ENCODE peak calls at places on chromosomes 1 and 21, in nine cellular contexts. T is lower lobe of right lung; Q is retina; Z is CD4-positive, alpha-beta T cell; G is posterior cingulate gyrus; V is activated CD4-positive, alpha-beta T cell treated with anti-CD3 and anti-CD28 coated beads, Interleukin-2, amount 50 U/mL, for 48 hours; H is HS-27A; J is nucleus accumbens; U is activated CD8-positive, alpha-beta memory T cell treated with anti-CD3 and anti-CD28 coated beads for 4 hours. A is an unnamed sample.

GRCh38 chr1:171948491-171948890 is 107.2 kb downstream of the DNM3 start:
- DNase-seq in T (no peak), Q (no peak), Z (no peak), G (no peak), V (no peak), H (no peak), J (no peak), U (no peak), A (no peak)

GRCh38 chr1:177206831-177207230 is 36.1 kb downstream of the BRINP2 start:
- DNase-seq in T (no peak), Q (no peak), Z (no peak), G (no peak), V (no peak), H (no peak), J (no peak), U (no peak), A (no peak)

GRCh38 chr1:51506537-51506936 is 12.5 kb downstream of the EPS15 start:
- DNase-seq in T (no peak), Q (peak; percentile 31), Z (no peak), G (peak; percentile 7), V (no peak), H (no peak), J (no peak), U (no peak), A (no peak)

GRCh38 chr1:44417351-44418021 is 12.4 kb downstream of the RNF220 start:
- DNase-seq in T (peak; percentile 66), Q (peak; percentile 90), Z (no peak), G (peak; percentile 62), V (peak; percentile 7), H (no peak), J (peak; percentile 63), U (no peak), A (no peak)

GRCh38 chr21:44443891-44444285 is 11.4 kb upstream of the LRRC3 start:
- DNase-seq in T (peak; percentile 30), Q (no peak), Z (no peak), G (no peak), V (no peak), H (no peak), J (no peak), U (no peak), A (no peak)

GRCh38 chr1:63746129-63746864 is 27.5 kb upstream of the ROR1 start:
- DNase-seq in T (no peak), Q (peak; percentile 36), Z (no peak), G (no peak), V (peak; percentile 47), H (peak; percentile 59), J (peak; percentile 42), U (no peak), A (no peak)

GRCh38 chr1:84387480-84388163 is 10.7 kb upstream of the DNASE2B start:
- DNase-seq in T (no peak), Q (no peak), Z (no peak), G (no peak), V (no peak), H (no peak), J (no peak), U (no peak), A (no peak)

GRCh38 chr21:35006771-35007170 is 42.3 kb downstream of the RUNX1 start:
- DNase-seq in T (no peak), Q (no peak), Z (no peak), G (no peak), V (peak; percentile 2), H (no peak), J (no peak), U (no peak), A (no peak)

GRCh38 chr1:167294528-167294927 is 73.8 kb downstream of the POU2F1 start:
- DNase-seq in T (no peak), Q (no peak), Z (no peak), G (no peak), V (no peak), H (no peak), J (no peak), U (no peak), A (no peak)

GRCh38 chr1:168135116-168135981 is 1.4 kb downstream of the GPR161 start:
- DNase-seq in T (no peak), Q (no peak), Z (no peak), G (no peak), V (peak; percentile 13), H (no peak), J (no peak), U (no peak), A (peak; percentile 11)

GRCh38 chr1:228374711-228375577 is 31.7 kb downstream of the TRIM11 start:
- DNase-seq in T (peak; percentile 57), Q (no peak), Z (no peak), G (peak; percentile 54), V (no peak), H (no peak), J (peak; percentile 87), U (no peak), A (no peak)

GRCh38 chr1:17527036-17527914 is 12.2 kb upstream of the ARHGEF10L start:
- DNase-seq in T (no peak), Q (peak; percentile 32), Z (no peak), G (no peak), V (no peak), H (no peak), J (no peak), U (no peak), A (no peak)

GRCh38 chr1:23720256-23720995 is 22.8 kb upstream of the ELOA start:
- DNase-seq in T (no peak), Q (no peak), Z (no peak), G (no peak), V (peak; percentile 52), H (no peak), J (no peak), U (no peak), A (no peak)

GRCh38 chr1:214952648-214953047 is 129.9 kb upstream of the KCNK2 start:
- DNase-seq in T (no peak), Q (no peak), Z (no peak), G (no peak), V (no peak), H (no peak), J (no peak), U (no peak), A (no peak)

GRCh38 chr21:45781741-45782140 is 138.2 kb downstream of the PCBP3 start:
- DNase-seq in T (no peak), Q (no peak), Z (no peak), G (no peak), V (no peak), H (no peak), J (no peak), U (no peak), A (no peak)

GRCh38 chr1:245310605-245311531 is 156.1 kb downstream of the KIF26B start:
- DNase-seq in T (peak; percentile 53), Q (peak; percentile 72), Z (no peak), G (peak; percentile 19), V (no peak), H (no peak), J (no peak), U (no peak), A (no peak)

GRCh38 chr1:212774584-212774983 is 17.0 kb downstream of the NSL1 start:
- DNase-seq in T (no peak), Q (no peak), Z (no peak), G (no peak), V (no peak), H (no peak), J (no peak), U (no peak), A (no peak)

GRCh38 chr1:23273450-23274133 is 56.3 kb upstream of the HTR1D start:
- DNase-seq in T (no peak), Q (no peak), Z (no peak), G (no peak), V (no peak), H (peak; percentile 87), J (no peak), U (no peak), A (peak; percentile 86)

GRCh38 chr1:17509320-17509719 is 30.2 kb upstream of the ARHGEF10L start:
- DNase-seq in T (no peak), Q (no peak), Z (no peak), G (no peak), V (no peak), H (no peak), J (no peak), U (no peak), A (no peak)

GRCh38 chr1:188359315-188359714 is 1530.6 kb downstream of the PLA2G4A start:
- DNase-seq in T (no peak), Q (no peak), Z (no peak), G (no peak), V (no peak), H (no peak), J (no peak), U (no peak), A (no peak)

GRCh38 chr1:97925161-97925560 is 4.3 kb upstream of the DPYD start:
- DNase-seq in T (no peak), Q (no peak), Z (no peak), G (no peak), V (no peak), H (no peak), J (no peak), U (no peak), A (no peak)

GRCh38 chr1:205346956-205347574 is 9.7 kb downstream of the KLHDC8A start:
- DNase-seq in T (no peak), Q (no peak), Z (no peak), G (no peak), V (no peak), H (no peak), J (no peak), U (no peak), A (no peak)

GRCh38 chr1:32500387-32501209 is 35.7 kb downstream of the ZBTB8B start:
- DNase-seq in T (peak; percentile 85), Q (peak; percentile 81), Z (no peak), G (peak; percentile 56), V (peak; percentile 59), H (no peak), J (peak; percentile 24), U (no peak), A (peak; percentile 46)

GRCh38 chr1:44043176-44044070 is 12.2 kb upstream of the SLC6A9 start:
- DNase-seq in T (no peak), Q (peak; percentile 14), Z (no peak), G (no peak), V (no peak), H (no peak), J (no peak), U (no peak), A (no peak)